ENCODE peak calls at places on chromosomes 7 and 10, in six cellular contexts. One of them, this sample, is unnamed. For H3K4me1, the result is how much of the 10 kb centered on the place peaks cover.

GRCh38 chr7:39609462-39610149 is 13.8 kb upstream of the RALA start:
- DNase-seq in heart right ventricle: peak
- DNase-seq in tibial artery: no peak
- DNase-seq in mammary epithelial cell: no peak
- DNase-seq in lung: no peak
- DNase-seq in CD8-positive, alpha-beta T cell: peak
- DNase-seq in this sample: peak

GRCh38 chr7:102313997-102314780 is 27.5 kb downstream of the SH2B2 start:
- DNase-seq in mammary epithelial cell: no peak
- DNase-seq in heart right ventricle: no peak
- DNase-seq in tibial artery: no peak
- DNase-seq in CD8-positive, alpha-beta T cell: no peak
- DNase-seq in lung: no peak
- DNase-seq in this sample: no peak

GRCh38 chr7:12458520-12459131 is 55.0 kb upstream of the VWDE start:
- DNase-seq in CD8-positive, alpha-beta T cell: no peak
- DNase-seq in heart right ventricle: no peak
- DNase-seq in tibial artery: no peak
- DNase-seq in lung: no peak
- DNase-seq in mammary epithelial cell: peak
- DNase-seq in this sample: no peak

GRCh38 chr10:80161321-80162084 is 29.0 kb downstream of the PLAC9 start:
- DNase-seq in heart right ventricle: no peak
- DNase-seq in CD8-positive, alpha-beta T cell: no peak
- DNase-seq in mammary epithelial cell: no peak
- DNase-seq in tibial artery: no peak
- DNase-seq in lung: no peak
- DNase-seq in this sample: no peak

GRCh38 chr10:44988957-44989620 is 10.5 kb upstream of the DEPP1 start:
- DNase-seq in CD8-positive, alpha-beta T cell: peak
- DNase-seq in tibial artery: no peak
- DNase-seq in mammary epithelial cell: no peak
- DNase-seq in heart right ventricle: no peak
- DNase-seq in lung: no peak
- DNase-seq in this sample: no peak

GRCh38 chr10:103890194-103890658 is 27.8 kb downstream of the STN1 start:
- DNase-seq in CD8-positive, alpha-beta T cell: no peak
- DNase-seq in heart right ventricle: no peak
- DNase-seq in tibial artery: no peak
- DNase-seq in lung: peak
- DNase-seq in mammary epithelial cell: peak
- DNase-seq in this sample: peak

GRCh38 chr7:92768501-92769360 is 67.6 kb downstream of the CDK6 start:
- DNase-seq in CD8-positive, alpha-beta T cell: no peak
- DNase-seq in tibial artery: no peak
- DNase-seq in heart right ventricle: no peak
- DNase-seq in lung: no peak
- DNase-seq in mammary epithelial cell: peak
- DNase-seq in this sample: no peak

GRCh38 chr10:121459765-121460453 is 138.3 kb downstream of the FGFR2 start:
- DNase-seq in mammary epithelial cell: peak
- DNase-seq in tibial artery: peak
- DNase-seq in heart right ventricle: no peak
- DNase-seq in CD8-positive, alpha-beta T cell: no peak
- DNase-seq in lung: no peak
- DNase-seq in this sample: no peak

GRCh38 chr10:125694874-125695273 is 11.9 kb upstream of the TEX36 start:
- DNase-seq in tibial artery: no peak
- DNase-seq in lung: no peak
- DNase-seq in heart right ventricle: no peak
- DNase-seq in mammary epithelial cell: peak
- DNase-seq in CD8-positive, alpha-beta T cell: no peak
- DNase-seq in this sample: no peak

GRCh38 chr10:33965795-33966581 is 631.5 kb upstream of the NRP1 start:
- DNase-seq in mammary epithelial cell: no peak
- DNase-seq in tibial artery: no peak
- DNase-seq in lung: no peak
- DNase-seq in CD8-positive, alpha-beta T cell: no peak
- DNase-seq in heart right ventricle: no peak
- DNase-seq in this sample: no peak

GRCh38 chr10:114397651-114398145 is 6.6 kb downstream of the AFAP1L2 start:
- DNase-seq in heart right ventricle: no peak
- DNase-seq in CD8-positive, alpha-beta T cell: no peak
- DNase-seq in tibial artery: no peak
- DNase-seq in lung: no peak
- DNase-seq in mammary epithelial cell: peak
- DNase-seq in this sample: no peak

GRCh38 chr10:43647576-43647975 is 1.1 kb downstream of the ZNF32 start:
- DNase-seq in heart right ventricle: no peak
- DNase-seq in mammary epithelial cell: no peak
- DNase-seq in lung: no peak
- DNase-seq in CD8-positive, alpha-beta T cell: no peak
- DNase-seq in tibial artery: no peak
- DNase-seq in this sample: no peak
- TF ChIP-seq CTCF in heart right ventricle: no peak
- TF ChIP-seq CTCF in mammary epithelial cell: no peak
- TF ChIP-seq CTCF in lung: no peak
- TF ChIP-seq CTCF in CD8-positive, alpha-beta T cell: no peak
- TF ChIP-seq CTCF in tibial artery: no peak
- TF ChIP-seq CTCF in this sample: no peak

GRCh38 chr10:93072225-93072712 is 1.4 kb upstream of the CYP26A1 start:
- DNase-seq in CD8-positive, alpha-beta T cell: no peak
- DNase-seq in heart right ventricle: no peak
- DNase-seq in tibial artery: no peak
- DNase-seq in lung: no peak
- DNase-seq in mammary epithelial cell: no peak
- DNase-seq in this sample: no peak
- H3K4me3 ChIP-seq in CD8-positive, alpha-beta T cell: no peak
- H3K4me3 ChIP-seq in heart right ventricle: peak
- H3K4me3 ChIP-seq in tibial artery: peak
- H3K4me3 ChIP-seq in lung: no peak
- H3K4me3 ChIP-seq in mammary epithelial cell: no peak
- H3K4me3 ChIP-seq in this sample: peak

GRCh38 chr10:101779544-101780186 is 3.6 kb downstream of the NPM3 start:
- DNase-seq in tibial artery: peak
- DNase-seq in lung: peak
- DNase-seq in mammary epithelial cell: peak
- DNase-seq in CD8-positive, alpha-beta T cell: peak
- DNase-seq in heart right ventricle: peak
- DNase-seq in this sample: peak
- H3K4me1 ChIP-seq in tibial artery: half or more
- H3K4me1 ChIP-seq in lung: under half
- H3K4me1 ChIP-seq in mammary epithelial cell: under half
- H3K4me1 ChIP-seq in CD8-positive, alpha-beta T cell: half or more
- H3K4me1 ChIP-seq in heart right ventricle: under half
- H3K4me1 ChIP-seq in this sample: half or more

DNA sequence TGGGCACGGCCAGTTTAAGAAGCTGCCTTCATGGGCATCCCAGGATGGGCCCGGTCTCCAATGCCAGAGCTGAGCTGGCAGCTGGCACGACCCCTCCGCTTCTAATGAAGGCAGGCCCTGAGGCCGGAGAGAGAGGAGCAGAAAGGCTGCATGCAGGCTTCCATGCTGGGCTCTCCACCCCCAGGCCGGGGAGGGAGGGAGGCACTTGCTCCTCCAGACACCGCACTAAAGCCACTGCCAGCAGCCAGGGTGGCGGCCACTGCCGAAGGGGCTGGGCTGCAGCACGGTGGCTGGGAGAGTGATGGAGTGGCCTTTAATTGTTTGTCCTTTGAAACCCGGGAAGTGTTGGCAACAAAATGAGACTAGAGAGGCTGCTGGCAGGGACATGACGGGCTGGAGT is 236.5 kb downstream of the SKAP2 start:
- DNase-seq in mammary epithelial cell: no peak
- DNase-seq in tibial artery: no peak
- DNase-seq in lung: no peak
- DNase-seq in CD8-positive, alpha-beta T cell: no peak
- DNase-seq in heart right ventricle: no peak
- DNase-seq in this sample: no peak
- TF ChIP-seq CTCF in mammary epithelial cell: no peak
- TF ChIP-seq CTCF in tibial artery: no peak
- TF ChIP-seq CTCF in lung: no peak
- TF ChIP-seq CTCF in CD8-positive, alpha-beta T cell: no peak
- TF ChIP-seq CTCF in heart right ventricle: no peak
- TF ChIP-seq CTCF in this sample: no peak

GRCh38 chr7:134690016-134690415 is 43.4 kb downstream of the BPGM start:
- DNase-seq in lung: no peak
- DNase-seq in CD8-positive, alpha-beta T cell: no peak
- DNase-seq in heart right ventricle: no peak
- DNase-seq in mammary epithelial cell: no peak
- DNase-seq in tibial artery: no peak
- DNase-seq in this sample: no peak
- H3K4me3 ChIP-seq in lung: no peak
- H3K4me3 ChIP-seq in CD8-positive, alpha-beta T cell: no peak
- H3K4me3 ChIP-seq in heart right ventricle: peak
- H3K4me3 ChIP-seq in mammary epithelial cell: no peak
- H3K4me3 ChIP-seq in tibial artery: peak
- H3K4me3 ChIP-seq in this sample: peak

DNA sequence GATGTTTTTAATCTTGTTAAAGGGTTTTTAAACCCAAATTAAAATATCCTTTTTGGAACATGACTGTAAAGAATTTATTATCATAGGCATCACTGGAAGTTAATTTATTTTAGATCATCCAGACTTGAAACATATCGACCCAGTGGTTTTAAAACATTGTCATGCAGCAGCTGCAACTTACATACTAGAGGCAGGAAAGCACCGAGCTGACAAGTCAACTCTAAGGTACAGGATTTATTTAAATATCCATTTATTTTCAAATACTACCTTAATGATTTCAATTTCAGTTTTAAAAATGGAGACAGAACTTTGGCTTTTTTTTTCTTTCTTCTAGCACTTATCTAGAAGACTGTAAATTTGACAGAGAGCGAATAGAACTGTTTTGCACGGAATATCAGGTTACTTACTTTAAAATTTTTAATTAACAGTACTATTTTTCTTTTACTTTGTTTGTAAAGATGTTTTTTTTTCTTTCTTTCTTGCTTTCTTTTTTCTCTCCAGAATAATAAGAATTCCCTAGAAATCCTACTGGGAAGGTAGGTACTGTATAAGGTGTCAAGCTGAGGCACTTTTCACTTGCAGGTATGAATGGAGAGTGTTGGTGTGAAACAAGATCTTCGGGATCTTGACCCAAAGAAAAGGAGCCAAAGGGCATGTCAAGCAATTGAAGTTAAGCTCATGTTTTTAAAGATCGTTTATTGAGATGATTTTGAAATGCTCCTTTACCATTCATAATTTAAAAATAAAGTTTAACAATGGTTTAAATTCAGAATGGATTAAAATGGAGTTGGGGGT is 1.8 kb downstream of the COMMD3 start:
- DNase-seq in tibial artery: no peak
- DNase-seq in lung: no peak
- DNase-seq in mammary epithelial cell: no peak
- DNase-seq in CD8-positive, alpha-beta T cell: no peak
- DNase-seq in heart right ventricle: no peak
- DNase-seq in this sample: no peak
- H3K4me1 ChIP-seq in tibial artery: under half
- H3K4me1 ChIP-seq in lung: under half
- H3K4me1 ChIP-seq in mammary epithelial cell: under half
- H3K4me1 ChIP-seq in CD8-positive, alpha-beta T cell: under half
- H3K4me1 ChIP-seq in heart right ventricle: under half
- H3K4me1 ChIP-seq in this sample: half or more

GRCh38 chr7:5143935-5144903 is 45.8 kb upstream of the WIPI2 start:
- DNase-seq in lung: no peak
- DNase-seq in CD8-positive, alpha-beta T cell: peak
- DNase-seq in tibial artery: no peak
- DNase-seq in heart right ventricle: no peak
- DNase-seq in mammary epithelial cell: peak
- DNase-seq in this sample: no peak

GRCh38 chr7:5143106-5143505 is 46.9 kb upstream of the WIPI2 start:
- DNase-seq in tibial artery: no peak
- DNase-seq in lung: no peak
- DNase-seq in mammary epithelial cell: no peak
- DNase-seq in heart right ventricle: no peak
- DNase-seq in CD8-positive, alpha-beta T cell: peak
- DNase-seq in this sample: no peak

DNA sequence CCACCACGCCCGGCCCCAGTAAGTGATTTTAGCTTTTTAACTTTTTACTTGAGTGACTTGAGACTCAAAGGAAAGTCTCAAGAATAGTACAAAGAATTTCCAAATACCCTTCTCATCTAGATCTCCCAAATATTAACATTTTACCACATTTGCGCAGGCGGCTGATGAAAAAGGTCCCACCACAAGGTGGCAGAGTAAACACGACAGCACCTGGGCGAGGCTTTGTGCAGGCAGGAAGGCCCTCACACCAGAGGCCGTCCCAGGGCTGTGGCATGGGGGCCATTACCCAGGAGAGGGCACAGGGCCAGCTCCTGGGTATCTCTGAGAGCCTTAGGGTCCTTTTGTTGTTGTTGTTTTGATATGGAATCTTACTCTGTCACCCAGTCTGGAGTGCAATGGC is 50.0 kb upstream of the WIPI2 start:
- DNase-seq in heart right ventricle: no peak
- DNase-seq in CD8-positive, alpha-beta T cell: no peak
- DNase-seq in tibial artery: no peak
- DNase-seq in mammary epithelial cell: no peak
- DNase-seq in lung: no peak
- DNase-seq in this sample: no peak
- TF ChIP-seq CTCF in heart right ventricle: peak
- TF ChIP-seq CTCF in CD8-positive, alpha-beta T cell: no peak
- TF ChIP-seq CTCF in tibial artery: peak
- TF ChIP-seq CTCF in mammary epithelial cell: no peak
- TF ChIP-seq CTCF in lung: peak
- TF ChIP-seq CTCF in this sample: peak

This sample was measured in left ventricle myocardium inferior.